ENCODE peak calls at places on chromosomes 5 and 9, in four cellular contexts. E is IMR-90, U is GM12878, T is K562. P is an unnamed sample.

GRCh38 chr5:129500101-129500500 is 40.0 kb downstream of the ADAMTS19 start:
- DNase-seq in E (no peak), U (no peak), T (no peak), P (no peak)

GRCh38 chr5:78557601-78558000 is 91.0 kb downstream of the LHFPL2 start:
- DNase-seq in E (no peak), U (no peak), T (no peak), P (no peak)

GRCh38 chr9:132702254-132702653 is 32.0 kb downstream of the GTF3C4 start:
- DNase-seq in E (no peak), U (no peak), T (no peak), P (no peak)

GRCh38 chr5:38555354-38556114 is 912 bp downstream of the LIFR start:
- DNase-seq in E (no peak), U (no peak), T (no peak), P (peak)

GRCh38 chr5:122172207-122172606 is 42.9 kb downstream of the ZNF474 start:
- DNase-seq in E (peak), U (no peak), T (no peak), P (no peak)

GRCh38 chr5:141825241-141825671 is 53.0 kb downstream of the PCDH1 start:
- DNase-seq in E (no peak), U (no peak), T (no peak), P (no peak)

GRCh38 chr5:157312492-157312891 is 46.6 kb downstream of the CYFIP2 start:
- DNase-seq in E (peak), U (peak), T (peak), P (peak)

GRCh38 chr9:89879276-89879675 is 274.5 kb downstream of the GADD45G start:
- DNase-seq in E (no peak), U (no peak), T (no peak), P (no peak)

GRCh38 chr5:95446009-95446408 is 54.8 kb downstream of the FAM81B start:
- DNase-seq in E (peak), U (no peak), T (peak), P (no peak)

GRCh38 chr5:926416-927171 is 33.9 kb downstream of the TRIP13 start:
- DNase-seq in E (no peak), U (no peak), T (no peak), P (peak)

GRCh38 chr5:170181902-170182301 is 50.9 kb upstream of the C5orf58 start:
- DNase-seq in E (no peak), U (no peak), T (no peak), P (no peak)

GRCh38 chr5:37836173-37837100 is 3.4 kb downstream of the GDNF start:
- DNase-seq in E (peak), U (no peak), T (no peak), P (peak)

GRCh38 chr5:67401166-67401565 is 204.6 kb upstream of the CD180 start:
- DNase-seq in E (no peak), U (no peak), T (no peak), P (no peak)

GRCh38 chr5:61638476-61638875 is 306.4 kb downstream of the ZSWIM6 start:
- DNase-seq in E (no peak), U (no peak), T (no peak), P (no peak)

GRCh38 chr9:14312721-14313377 is 1.1 kb downstream of the NFIB start:
- DNase-seq in E (no peak), U (no peak), T (peak), P (peak)

GRCh38 chr5:109168151-109168550 is 241.6 kb downstream of the PJA2 start:
- DNase-seq in E (no peak), U (no peak), T (no peak), P (no peak)

GRCh38 chr5:151812757-151813309 is 41.1 kb downstream of the G3BP1 start:
- DNase-seq in E (peak), U (no peak), T (no peak), P (no peak)

GRCh38 chr9:21833090-21833801 is 30.8 kb downstream of the MTAP start:
- DNase-seq in E (no peak), U (peak), T (no peak), P (no peak)

GRCh38 chr5:35237580-35238376 is 7.5 kb upstream of the PRLR start:
- DNase-seq in E (no peak), U (no peak), T (no peak), P (no peak)

GRCh38 chr5:35938518-35939227 is at the start of gene CAPSL:
- DNase-seq in E (peak), U (no peak), T (peak), P (peak)

GRCh38 chr5:75681125-75681830 is 36.0 kb downstream of the POC5 start:
- DNase-seq in E (peak), U (no peak), T (no peak), P (peak)

GRCh38 chr5:30040483-30041116 is 1152.9 kb upstream of the CDH6 start:
- DNase-seq in E (peak), U (no peak), T (peak), P (no peak)

GRCh38 chr5:12616093-12616492 is 711.8 kb upstream of the CTNND2 start:
- DNase-seq in E (no peak), U (no peak), T (no peak), P (no peak)

GRCh38 chr9:124493218-124493617 is 14.0 kb downstream of the NR5A1 start:
- DNase-seq in E (no peak), U (no peak), T (no peak), P (no peak)

GRCh38 chr5:78879541-78879940 is 105.6 kb downstream of the ARSB start:
- DNase-seq in E (no peak), U (no peak), T (no peak), P (no peak)

GRCh38 chr9:130308081-130308571 is 42.6 kb downstream of the HMCN2 start:
- DNase-seq in E (no peak), U (no peak), T (no peak), P (no peak)

GRCh38 chr9:69667306-69667705 is 4.9 kb downstream of the APBA1 start:
- DNase-seq in E (no peak), U (no peak), T (no peak), P (no peak)

GRCh38 chr5:120146787-120147186 is 317.3 kb upstream of the PRR16 start:
- DNase-seq in E (peak), U (no peak), T (no peak), P (no peak)

GRCh38 chr9:13728121-13728520 is 448.6 kb upstream of the MPDZ start:
- DNase-seq in E (no peak), U (no peak), T (no peak), P (peak)

GRCh38 chr5:154646841-154647759 is 108.1 kb upstream of the LARP1 start:
- DNase-seq in E (peak), U (no peak), T (peak), P (peak)

GRCh38 chr5:150485770-150486401 is 22.0 kb upstream of the NDST1 start:
- DNase-seq in E (peak), U (no peak), T (peak), P (peak)
- TF ChIP-seq FOS in E (no peak), U (no peak), T (no peak), P (no peak)

GRCh38 chr9:36276840-36277239 is 18.6 kb upstream of the GNE start:
- DNase-seq in E (peak), U (no peak), T (peak), P (peak)
- H2AFZ ChIP-seq in E (no peak), U (no peak), T (peak), P (peak)

DNA sequence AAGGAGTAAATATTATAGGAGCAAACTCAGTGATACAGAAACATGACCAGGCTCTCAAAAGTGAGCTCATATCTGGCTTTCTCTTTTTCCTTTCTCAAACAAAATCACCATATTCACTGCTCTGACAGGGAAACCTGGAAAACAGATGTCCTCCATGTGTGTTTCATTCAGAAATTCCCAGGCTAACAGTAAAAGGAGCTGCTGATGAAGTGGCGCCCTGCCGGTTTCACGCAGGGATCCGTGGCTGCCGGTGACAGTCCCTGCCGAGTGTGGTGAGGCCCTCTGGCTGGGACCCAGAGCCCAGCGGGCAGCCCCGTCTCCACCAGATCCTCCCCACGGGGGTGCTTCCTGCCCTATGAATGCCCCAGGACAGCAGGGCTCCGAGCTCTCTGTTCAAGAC is 208.1 kb downstream of the GNA14 start:
- DNase-seq in E (peak), U (no peak), T (no peak), P (no peak)
- TF ChIP-seq FOS in E (no peak), U (no peak), T (no peak), P (no peak)

GRCh38 chr5:158456756-158457155 is 597.8 kb upstream of the CLINT1 start:
- DNase-seq in E (peak), U (no peak), T (no peak), P (peak)
- H2AFZ ChIP-seq in E (no peak), U (no peak), T (no peak), P (no peak)

GRCh38 chr5:137708062-137708461 is 27.8 kb downstream of the KLHL3 start:
- DNase-seq in E (no peak), U (no peak), T (no peak), P (no peak)

GRCh38 chr5:137708796-137709559 is 26.9 kb downstream of the KLHL3 start:
- DNase-seq in E (no peak), U (no peak), T (no peak), P (no peak)

GRCh38 chr5:137706841-137707240 is 29.0 kb downstream of the KLHL3 start:
- DNase-seq in E (peak), U (no peak), T (no peak), P (peak)

GRCh38 chr5:137712268-137712667 is 23.6 kb downstream of the KLHL3 start:
- DNase-seq in E (no peak), U (no peak), T (no peak), P (no peak)

DNA sequence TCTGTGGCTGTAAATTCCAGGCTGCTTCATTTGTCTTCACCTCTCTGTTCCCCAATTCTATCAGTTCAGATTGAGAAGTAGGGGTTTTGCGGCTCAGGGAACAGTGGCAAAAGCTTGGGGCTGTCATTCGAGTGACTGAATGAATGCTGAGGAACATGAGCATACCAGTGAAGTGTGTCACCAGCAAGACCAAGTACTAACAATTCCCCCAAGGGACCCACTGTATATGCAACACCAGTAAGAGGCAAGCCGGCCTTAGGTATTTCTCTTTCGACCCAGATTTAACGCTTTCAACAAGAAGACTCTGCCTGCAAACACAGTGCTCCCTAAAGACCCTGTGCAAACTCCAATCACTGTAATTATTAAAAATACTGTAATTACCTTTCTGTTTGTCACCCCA is 25.8 kb downstream of the KLHL3 start:
- DNase-seq in E (peak), U (no peak), T (no peak), P (no peak)
- TF ChIP-seq FOS in E (no peak), U (no peak), T (no peak), P (no peak)

DNA sequence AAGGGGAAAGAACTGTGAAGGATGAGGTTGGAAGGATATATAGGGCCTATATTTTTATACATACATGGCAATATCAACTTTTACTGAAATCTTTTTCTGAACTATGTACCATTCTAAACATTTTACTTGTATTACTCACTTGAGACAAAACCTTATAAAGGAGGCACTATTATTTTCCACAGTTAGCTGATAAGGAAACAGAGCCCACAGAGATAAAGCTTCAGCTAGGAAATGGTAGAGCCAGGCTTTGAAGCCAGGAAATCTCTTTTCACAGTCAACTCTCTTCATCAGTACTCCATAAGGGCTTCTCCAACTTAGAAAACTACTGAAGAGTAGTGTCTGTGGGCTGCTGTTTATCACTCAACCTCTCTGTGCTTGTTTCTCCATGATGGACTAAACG is 613.7 kb downstream of the PRELID2 start:
- DNase-seq in E (peak), U (no peak), T (no peak), P (peak)
- H2AFZ ChIP-seq in E (no peak), U (no peak), T (no peak), P (no peak)

DNA sequence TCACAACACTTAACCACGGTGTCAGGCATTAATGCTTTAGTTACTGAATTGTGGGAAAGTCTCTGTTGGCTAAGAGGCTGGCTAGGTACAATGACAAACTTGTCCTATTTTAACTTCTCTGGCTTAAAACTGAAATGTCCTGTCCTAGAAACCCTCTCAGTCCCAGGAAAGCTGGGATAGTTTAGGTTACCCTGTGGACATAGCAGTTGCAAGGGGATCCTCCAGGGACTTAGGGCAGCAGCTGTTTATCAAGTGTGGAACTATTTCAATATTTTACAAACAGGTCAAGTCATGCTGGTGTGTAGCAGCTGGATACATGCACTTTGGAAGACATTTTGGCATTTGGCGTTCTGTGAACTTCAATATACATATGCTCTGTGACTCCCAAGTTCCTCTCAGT is 95.0 kb upstream of the ARRDC3 start:
- DNase-seq in E (no peak), U (no peak), T (no peak), P (no peak)
- TF ChIP-seq FOS in E (no peak), U (no peak), T (no peak), P (no peak)

GRCh38 chr5:124801551-124801950 is 55.1 kb upstream of the ZNF608 start:
- DNase-seq in E (no peak), U (no peak), T (no peak), P (no peak)

GRCh38 chr5:124795829-124796228 is 49.4 kb upstream of the ZNF608 start:
- DNase-seq in E (no peak), U (no peak), T (no peak), P (no peak)

GRCh38 chr5:124797665-124798087 is 51.2 kb upstream of the ZNF608 start:
- DNase-seq in E (no peak), U (no peak), T (peak), P (no peak)

GRCh38 chr5:124798890-124799289 is 52.5 kb upstream of the ZNF608 start:
- DNase-seq in E (no peak), U (no peak), T (no peak), P (no peak)

DNA sequence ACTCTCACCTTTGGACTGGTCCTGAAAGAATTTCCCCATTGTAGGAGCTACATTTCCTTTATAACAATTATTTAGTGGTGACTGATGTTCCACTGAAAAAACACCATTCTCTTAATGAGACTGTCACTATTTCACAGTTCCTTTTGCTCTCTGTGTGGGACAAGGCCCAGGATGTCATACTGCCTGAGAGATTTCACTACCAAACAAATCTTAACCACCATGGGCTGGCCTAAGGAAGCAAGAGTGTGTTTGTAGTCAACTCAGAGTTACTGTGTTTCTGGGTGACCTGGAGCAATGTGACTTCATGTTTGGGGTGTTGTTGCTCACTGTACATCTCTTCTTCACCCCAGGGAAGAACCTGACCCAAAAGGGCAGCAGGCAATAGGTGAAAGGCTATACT is 50.1 kb upstream of the ZNF608 start:
- DNase-seq in E (no peak), U (peak), T (no peak), P (no peak)
- H2AFZ ChIP-seq in E (no peak), U (no peak), T (no peak), P (no peak)

GRCh38 chr9:99977042-99977792 is 70.8 kb downstream of the STX17 start:
- DNase-seq in E (no peak), U (no peak), T (peak), P (no peak)
- TF ChIP-seq FOS in E (no peak), U (no peak), T (no peak), P (no peak)

P was measured in endothelial cell of umbilical vein.